ENCODE peak calls at places on chromosomes 5 and 9, in four cellular contexts. P is GM23248, Z is mesenchymal stem cell, S is IMR-90. E is an unnamed sample.
A peak's percentile ranks its signal among the peaks of the same experiment; 100 is the strongest.

GRCh38 chr9:96853711-96854072 is 622 bp downstream of the ZNF782 start:
- DNase-seq in Z (peak; percentile 19), S (peak; percentile 5), P (peak; percentile 38), E (no peak)

GRCh38 chr9:82404484-82405280 is 416.1 kb downstream of the SPATA31D1 start:
- DNase-seq in S (peak; percentile 64), P (peak; percentile 40), Z (peak; percentile 50), E (peak; percentile 29)

GRCh38 chr5:177546262-177546741 is 8.1 kb downstream of the FAM193B start:
- DNase-seq in Z (peak; percentile 99), P (peak; percentile 97), S (peak; percentile 99), E (peak; percentile 98)

GRCh38 chr9:116156621-116157314 is 3.2 kb downstream of the PAPPA start:
- DNase-seq in S (peak; percentile 78), P (peak; percentile 87), Z (peak; percentile 88), E (peak; percentile 87)

GRCh38 chr9:98610196-98610595 is 98.5 kb downstream of the GABBR2 start:
- DNase-seq in S (peak; percentile 77), P (peak; percentile 44), Z (no peak), E (no peak)

GRCh38 chr5:117690603-117691002 is 1116.0 kb upstream of the SEMA6A start:
- DNase-seq in Z (no peak), P (no peak), S (no peak), E (no peak)

GRCh38 chr5:150615141-150615699 is 25.2 kb upstream of the SYNPO start:
- DNase-seq in Z (no peak), S (peak; percentile 64), P (peak; percentile 83), E (peak; percentile 40)

GRCh38 chr5:131994533-131995226 is 16.8 kb downstream of the ACSL6 start:
- DNase-seq in Z (no peak), S (no peak), P (no peak), E (no peak)

GRCh38 chr5:150297236-150297890 is 5.3 kb downstream of the ARSI start:
- DNase-seq in S (no peak), P (no peak), Z (no peak), E (no peak)

GRCh38 chr9:15211160-15211993 is 95.6 kb downstream of the TTC39B start:
- DNase-seq in P (peak; percentile 73), S (peak; percentile 79), Z (peak; percentile 75), E (peak; percentile 94)

GRCh38 chr5:149887622-149888183 is 56.9 kb downstream of the PDE6A start:
- DNase-seq in S (peak; percentile 70), P (peak; percentile 39), Z (peak; percentile 29), E (peak; percentile 68)

GRCh38 chr5:168298949-168299348 is 7.5 kb downstream of the WWC1 start:
- DNase-seq in P (no peak), Z (no peak), S (no peak), E (no peak)

GRCh38 chr9:98825414-98825813 is 17.9 kb downstream of the GALNT12 start:
- DNase-seq in S (no peak), P (no peak), Z (no peak), E (no peak)

GRCh38 chr5:179878222-179879002 is 19.8 kb upstream of the MRNIP start:
- DNase-seq in P (peak; percentile 26), Z (no peak), S (no peak), E (no peak)

GRCh38 chr9:34102796-34103195 is 23.7 kb downstream of the DCAF12 start:
- DNase-seq in P (no peak), Z (no peak), S (no peak), E (no peak)

GRCh38 chr9:121671612-121672155 is 20.2 kb downstream of the DAB2IP start:
- DNase-seq in P (peak; percentile 83), S (peak; percentile 28), Z (no peak), E (peak; percentile 38)

GRCh38 chr9:71608825-71609452 is 159.4 kb downstream of the CEMIP2 start:
- DNase-seq in P (no peak), Z (no peak), S (peak; percentile 19), E (peak; percentile 34)

GRCh38 chr5:167245871-167246270 is 1045.6 kb upstream of the WWC1 start:
- DNase-seq in Z (no peak), S (no peak), P (peak; percentile 4), E (no peak)

GRCh38 chr9:14018061-14018460 is 295.9 kb downstream of the NFIB start:
- DNase-seq in S (peak; percentile 47), P (peak; percentile 78), Z (peak; percentile 57), E (no peak)

GRCh38 chr5:80884086-80884813 is 75.9 kb upstream of the RASGRF2 start:
- DNase-seq in S (no peak), P (no peak), Z (no peak), E (no peak)

GRCh38 chr5:6788439-6788838 is 75.2 kb downstream of the TENT4A start:
- DNase-seq in S (no peak), Z (no peak), P (no peak), E (no peak)

GRCh38 chr9:113991714-113992113 is 86.4 kb downstream of the AMBP start:
- DNase-seq in P (no peak), Z (no peak), S (no peak), E (no peak)

GRCh38 chr5:54804521-54804920 is 180.9 kb downstream of the ESM1 start:
- DNase-seq in Z (no peak), P (no peak), S (no peak), E (peak; percentile 50)

GRCh38 chr5:97543158-97543557 is 360.1 kb upstream of the RIOK2 start:
- DNase-seq in P (no peak), S (no peak), Z (no peak), E (no peak)
- H3K9ac ChIP-seq in P (no peak overlapping the region), S (no peak overlapping the region), Z (peak overlapping the region; percentile 41), E (no peak overlapping the region)

GRCh38 chr9:105259731-105260612 is 15.5 kb downstream of the SLC44A1 start:
- DNase-seq in Z (no peak), P (no peak), S (no peak), E (peak; percentile 27)
- H3K4me3 ChIP-seq in Z (no peak overlapping the region), P (no peak overlapping the region), S (no peak overlapping the region), E (peak overlapping the region; percentile 45)

GRCh38 chr9:127541865-127542264 is 70.2 kb upstream of the STXBP1 start:
- DNase-seq in S (no peak), Z (peak; percentile 56), P (peak; percentile 82), E (peak; percentile 77)
- H3K4me1 ChIP-seq in S (peaks cover 78% of the 10 kb centered on the region), Z (peaks cover 81% of the 10 kb centered on the region), P (peaks cover 98% of the 10 kb centered on the region), E (peaks cover 64% of the 10 kb centered on the region)

DNA sequence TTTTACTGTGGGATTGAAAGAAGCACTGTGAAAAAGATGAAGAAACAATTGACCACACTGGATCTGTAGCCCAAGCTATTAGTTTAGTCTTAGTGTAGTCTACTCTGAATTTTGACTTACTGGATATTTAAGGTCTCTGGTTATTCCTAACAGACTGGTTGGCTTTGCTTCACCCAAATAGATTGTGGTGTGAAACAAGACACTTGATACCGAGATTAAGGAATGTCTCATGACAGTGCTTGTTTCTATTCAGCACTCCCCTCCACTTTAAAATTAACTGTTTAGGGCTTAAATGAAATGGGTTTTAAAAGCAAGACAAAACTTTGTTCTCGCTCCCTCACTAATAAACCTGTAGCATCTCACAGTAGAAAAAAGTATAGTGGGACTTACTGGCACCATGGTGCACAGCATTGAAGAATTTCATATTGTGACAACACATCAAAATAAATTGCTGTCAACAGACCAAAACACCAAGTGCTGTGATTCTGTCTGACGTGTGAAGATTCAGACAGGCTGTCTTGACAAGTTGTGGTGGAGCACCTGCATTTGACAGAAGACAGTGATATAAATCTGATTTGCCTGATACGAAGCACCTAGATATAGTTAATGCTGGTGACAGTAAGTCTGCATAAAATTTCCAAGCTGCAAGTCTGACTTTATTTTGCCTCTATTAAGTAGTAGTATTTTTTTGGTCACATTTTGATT is 73.1 kb downstream of the PBX3 start:
- DNase-seq in S (no peak), Z (no peak), P (no peak), E (no peak)
- H3K9ac ChIP-seq in S (no peak overlapping the region), Z (peak overlapping the region; percentile 60), P (no peak overlapping the region), E (no peak overlapping the region)

GRCh38 chr9:22054529-22054928 is 45.4 kb upstream of the CDKN2B start:
- DNase-seq in P (no peak), Z (no peak), S (no peak), E (no peak)

GRCh38 chr9:22055090-22055489 is 46.0 kb upstream of the CDKN2B start:
- DNase-seq in Z (no peak), P (no peak), S (peak; percentile 28), E (peak; percentile 41)

GRCh38 chr9:22054076-22054475 is 45.0 kb upstream of the CDKN2B start:
- DNase-seq in Z (no peak), S (peak; percentile 22), P (no peak), E (no peak)

GRCh38 chr9:22052376-22052945 is 43.4 kb upstream of the CDKN2B start:
- DNase-seq in Z (peak; percentile 95), P (peak; percentile 88), S (peak; percentile 99), E (peak; percentile 79)

DNA sequence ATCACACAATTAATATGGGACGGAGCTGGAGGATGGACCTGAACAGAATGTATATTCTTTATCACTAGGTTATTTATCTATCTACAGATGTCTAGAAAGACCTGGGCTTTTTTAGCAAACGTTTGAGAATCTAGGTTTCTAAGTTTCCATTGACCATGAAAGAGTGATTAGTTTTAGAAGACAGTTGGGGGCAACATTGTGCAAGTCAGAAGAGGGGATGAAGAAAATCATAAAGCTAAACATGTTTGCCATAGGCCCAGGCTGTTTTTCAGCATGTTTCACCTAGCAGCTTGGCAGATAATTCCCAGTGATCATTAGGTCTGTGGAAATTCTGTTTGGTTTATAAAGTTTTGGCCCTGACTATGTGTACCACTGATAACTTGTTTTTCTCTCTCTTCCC is 44.1 kb upstream of the CDKN2B start:
- DNase-seq in P (no peak), Z (no peak), S (peak; percentile 13), E (no peak)
- H3K4me3 ChIP-seq in P (no peak overlapping the region), Z (no peak overlapping the region), S (no peak overlapping the region), E (no peak overlapping the region)